ENCODE peak calls at places on chromosomes 5 and 9, in seven cellular contexts. H, W, Y, U, I, S and E are unnamed samples.

GRCh38 chr5:88878976-88879375 is 4.0 kb downstream of the MEF2C start:
- DNase-seq in S (no peak), I (peak), U (no peak), H (no peak), Y (no peak), W (no peak), E (no peak)

GRCh38 chr5:116482394-116482793 is 92.2 kb downstream of the SEMA6A start:
- DNase-seq in U (peak), S (no peak), H (no peak), I (peak), Y (no peak), W (no peak), E (no peak)

GRCh38 chr9:2453701-2454100 is 167.9 kb upstream of the VLDLR start:
- DNase-seq in I (no peak), S (no peak), H (no peak), W (no peak), U (no peak), Y (no peak), E (no peak)

GRCh38 chr5:88683506-88684135 is 199.4 kb downstream of the MEF2C start:
- DNase-seq in Y (no peak), I (peak), H (peak), U (no peak), S (peak), W (peak), E (no peak)

GRCh38 chr9:135065151-135065550 is 22.3 kb upstream of the OLFM1 start:
- DNase-seq in S (no peak), H (no peak), W (no peak), U (no peak), I (no peak), Y (no peak), E (no peak)

GRCh38 chr5:134146651-134147544 is 29.9 kb downstream of the SKP1 start:
- DNase-seq in Y (no peak), S (no peak), H (no peak), W (no peak), I (peak), U (no peak), E (no peak)

GRCh38 chr5:89606901-89607554 is 724.0 kb upstream of the MEF2C start:
- DNase-seq in I (no peak), W (no peak), S (no peak), U (no peak), H (no peak), Y (no peak), E (no peak)

GRCh38 chr9:132879443-132880310 is 979 bp downstream of the SPACA9 start:
- DNase-seq in I (no peak), W (no peak), U (no peak), S (no peak), H (no peak), Y (no peak), E (no peak)

GRCh38 chr9:29213374-29214161 is 1640.3 kb upstream of the C9orf72 start:
- DNase-seq in W (no peak), I (peak), H (peak), Y (no peak), S (no peak), U (no peak), E (no peak)

GRCh38 chr5:1124181-1125029 is 12.5 kb upstream of the SLC12A7 start:
- DNase-seq in I (no peak), W (no peak), H (no peak), Y (no peak), S (no peak), U (no peak), E (no peak)

GRCh38 chr9:33776578-33776977 is 18.8 kb upstream of the PRSS3 start:
- DNase-seq in I (no peak), Y (no peak), H (no peak), W (no peak), S (no peak), U (no peak), E (no peak)

GRCh38 chr9:120431268-120431667 is 148.7 kb downstream of the CDK5RAP2 start:
- DNase-seq in I (no peak), W (no peak), Y (no peak), U (no peak), S (no peak), H (no peak), E (no peak)

GRCh38 chr5:32710859-32711692 is at the start of gene NPR3:
- DNase-seq in U (peak), W (peak), Y (peak), H (no peak), I (peak), S (peak), E (no peak)

GRCh38 chr5:28216939-28217360 is 1178.6 kb upstream of the CDH9 start:
- DNase-seq in W (no peak), H (no peak), S (no peak), Y (no peak), I (no peak), U (no peak), E (no peak)

GRCh38 chr5:78778538-78778937 is 130.0 kb upstream of the LHFPL2 start:
- DNase-seq in U (peak), I (peak), Y (no peak), W (no peak), S (no peak), H (peak), E (no peak)

GRCh38 chr5:157744055-157745011 is 821 bp downstream of the LSM11 start:
- DNase-seq in S (peak), Y (peak), U (peak), W (peak), I (peak), H (no peak), E (peak)

GRCh38 chr5:69049151-69049550 is 44.7 kb upstream of the SLC30A5 start:
- DNase-seq in H (no peak), I (no peak), U (no peak), W (no peak), S (no peak), Y (no peak), E (no peak)

GRCh38 chr5:143554194-143554717 is 150.8 kb upstream of the NR3C1 start:
- DNase-seq in Y (no peak), I (peak), U (peak), H (no peak), S (no peak), W (no peak), E (no peak)

GRCh38 chr5:163330723-163331668 is 106.4 kb upstream of the CCNG1 start:
- DNase-seq in I (no peak), Y (no peak), W (no peak), S (no peak), H (no peak), U (no peak), E (no peak)

GRCh38 chr5:157265714-157266285 is at the start of gene CYFIP2:
- DNase-seq in W (peak), I (peak), Y (peak), U (peak), S (peak), H (peak), E (peak)

GRCh38 chr9:108536836-108537601 is 318.8 kb downstream of the ACTL7B start:
- DNase-seq in I (peak), H (no peak), W (no peak), S (no peak), U (peak), Y (no peak), E (no peak)